ENCODE peak calls at places on chromosomes 7 and 10, in seven cellular contexts. I is cardiac muscle cell, S is HFF-Myc, Y is GM12878, Q is AG09309, U is brain microvascular endothelial cell, R is gastrocnemius medialis. K is an unnamed sample.

GRCh38 chr10:95559466-95559865 is 1.7 kb downstream of the SORBS1 start:
- DNase-seq in I (no peak), S (no peak), Y (no peak), Q (no peak), U (no peak), R (no peak), K (no peak)

GRCh38 chr7:28922618-28923331 is 35.4 kb downstream of the TRIL start:
- DNase-seq in I (peak), S (peak), Y (no peak), Q (no peak), U (peak), R (peak), K (peak)

GRCh38 chr7:38681882-38682281 is 50.7 kb upstream of the AMPH start:
- DNase-seq in I (no peak), S (no peak), Y (no peak), Q (no peak), U (no peak), R (no peak), K (peak)

GRCh38 chr7:158885624-158886023 is 29.3 kb downstream of the DYNC2I1 start:
- DNase-seq in I (no peak), S (no peak), Y (no peak), Q (no peak), U (no peak), R (no peak), K (no peak)

GRCh38 chr10:63738410-63738809 is 217.2 kb downstream of the REEP3 start:
- DNase-seq in I (no peak), S (no peak), Y (no peak), Q (no peak), U (peak), R (peak), K (no peak)

GRCh38 chr10:22133640-22134624 is 83.9 kb downstream of the EBLN1 start:
- DNase-seq in I (peak), S (no peak), Y (no peak), Q (no peak), U (no peak), R (no peak), K (no peak)

GRCh38 chr10:104349623-104350142 is 4.0 kb upstream of the CFAP58 start:
- DNase-seq in I (no peak), S (no peak), Y (peak), Q (no peak), U (no peak), R (no peak), K (no peak)

GRCh38 chr10:130380056-130380455 is 243.9 kb downstream of the GLRX3 start:
- DNase-seq in I (no peak), S (no peak), Y (no peak), Q (no peak), U (no peak), R (no peak), K (no peak)

GRCh38 chr10:123538401-123539320 is 127.5 kb upstream of the GPR26 start:
- DNase-seq in I (no peak), S (no peak), Y (no peak), Q (no peak), U (no peak), R (no peak), K (no peak)

GRCh38 chr7:131123991-131124629 is 203.6 kb upstream of the MKLN1 start:
- DNase-seq in I (no peak), S (no peak), Y (peak), Q (no peak), U (no peak), R (no peak), K (no peak)

GRCh38 chr10:32150532-32151101 is 94.4 kb upstream of the KIF5B start:
- DNase-seq in I (no peak), S (no peak), Y (no peak), Q (no peak), U (peak), R (no peak), K (no peak)

GRCh38 chr10:6275022-6275997 is 72.6 kb downstream of the PFKFB3 start:
- DNase-seq in I (no peak), S (peak), Y (peak), Q (peak), U (peak), R (peak), K (no peak)

GRCh38 chr10:60282771-60283353 is 106.8 kb downstream of the ANK3 start:
- DNase-seq in I (no peak), S (no peak), Y (no peak), Q (no peak), U (peak), R (no peak), K (peak)

GRCh38 chr7:28723336-28723735 is 234.8 kb downstream of the TRIL start:
- DNase-seq in I (no peak), S (no peak), Y (no peak), Q (no peak), U (no peak), R (no peak), K (no peak)

GRCh38 chr7:33646166-33646565 is 259.2 kb upstream of the BMPER start:
- DNase-seq in I (no peak), S (no peak), Y (no peak), Q (no peak), U (no peak), R (no peak), K (no peak)

GRCh38 chr10:43955978-43956377 is 307.3 kb upstream of the ZNF32 start:
- DNase-seq in I (no peak), S (no peak), Y (no peak), Q (no peak), U (no peak), R (no peak), K (no peak)

GRCh38 chr7:5838771-5839170 is 41.8 kb upstream of the OCM start:
- DNase-seq in I (no peak), S (no peak), Y (no peak), Q (no peak), U (no peak), R (no peak), K (no peak)

GRCh38 chr7:1175967-1176851 is 16.2 kb upstream of the ZFAND2A start:
- DNase-seq in I (peak), S (no peak), Y (peak), Q (no peak), U (peak), R (peak), K (no peak)

GRCh38 chr10:48659790-48660189 is 24.9 kb upstream of the WDFY4 start:
- DNase-seq in I (no peak), S (no peak), Y (no peak), Q (no peak), U (no peak), R (no peak), K (no peak)

GRCh38 chr7:11261470-11261869 is 287.8 kb downstream of the PHF14 start:
- DNase-seq in I (no peak), S (no peak), Y (no peak), Q (no peak), U (no peak), R (no peak), K (peak)

GRCh38 chr10:32367793-32368453 is 21.0 kb upstream of the EPC1 start:
- DNase-seq in I (peak), S (no peak), Y (no peak), Q (no peak), U (peak), R (peak), K (no peak)

GRCh38 chr10:101939273-101939635 is 95.7 kb upstream of the KCNIP2 start:
- DNase-seq in I (no peak), S (peak), Y (no peak), Q (peak), U (peak), R (no peak), K (peak)

GRCh38 chr10:26697163-26697921 is at the start of gene PDSS1:
- DNase-seq in I (peak), S (no peak), Y (peak), Q (no peak), U (peak), R (peak), K (peak)

GRCh38 chr10:79296431-79296830 is 50.8 kb upstream of the PPIF start:
- DNase-seq in I (no peak), S (no peak), Y (no peak), Q (no peak), U (no peak), R (no peak), K (no peak)

GRCh38 chr7:108716783-108717182 is 147.1 kb downstream of the DNAJB9 start:
- DNase-seq in I (no peak), S (no peak), Y (no peak), Q (peak), U (peak), R (no peak), K (no peak)

GRCh38 chr10:3895045-3895609 is 110.1 kb upstream of the KLF6 start:
- DNase-seq in I (no peak), S (no peak), Y (no peak), Q (no peak), U (peak), R (no peak), K (no peak)

GRCh38 chr7:30796105-30796869 is 25.1 kb downstream of the MINDY4 start:
- DNase-seq in I (no peak), S (peak), Y (no peak), Q (no peak), U (no peak), R (no peak), K (no peak)

GRCh38 chr7:47181609-47182264 is 400.2 kb downstream of the TNS3 start:
- DNase-seq in I (peak), S (no peak), Y (no peak), Q (no peak), U (no peak), R (peak), K (peak)

GRCh38 chr7:36763084-36763807 is 39.0 kb upstream of the AOAH start:
- DNase-seq in I (peak), S (no peak), Y (no peak), Q (no peak), U (no peak), R (no peak), K (no peak)

GRCh38 chr7:45601816-45602540 is 27.8 kb downstream of the ADCY1 start:
- DNase-seq in I (no peak), S (no peak), Y (no peak), Q (no peak), U (no peak), R (no peak), K (no peak)

GRCh38 chr10:96664563-96664962 is 55.8 kb downstream of the PIK3AP1 start:
- DNase-seq in I (no peak), S (no peak), Y (no peak), Q (no peak), U (no peak), R (no peak), K (no peak)

GRCh38 chr7:95725170-95725569 is 47.2 kb upstream of the DYNC1I1 start:
- DNase-seq in I (peak), S (no peak), Y (no peak), Q (no peak), U (no peak), R (no peak), K (no peak)

GRCh38 chr7:29607889-29608288 is 44.3 kb downstream of the PRR15 start:
- DNase-seq in I (peak), S (no peak), Y (no peak), Q (no peak), U (peak), R (no peak), K (no peak)

GRCh38 chr10:91684841-91685240 is 52.0 kb upstream of the PPP1R3C start:
- DNase-seq in I (no peak), S (no peak), Y (no peak), Q (no peak), U (no peak), R (no peak), K (no peak)

GRCh38 chr7:129401228-129401967 is 32.8 kb upstream of the STRIP2 start:
- DNase-seq in I (no peak), S (no peak), Y (no peak), Q (no peak), U (no peak), R (no peak), K (peak)

GRCh38 chr7:116455009-116455408 is 44.5 kb upstream of the CAV2 start:
- DNase-seq in I (no peak), S (no peak), Y (no peak), Q (peak), U (no peak), R (no peak), K (no peak)

GRCh38 chr10:74118794-74119193 is 31.8 kb downstream of the AP3M1 start:
- DNase-seq in I (no peak), S (no peak), Y (no peak), Q (no peak), U (no peak), R (peak), K (no peak)

GRCh38 chr7:47508389-47509380 is 73.2 kb downstream of the TNS3 start:
- DNase-seq in I (peak), S (no peak), Y (no peak), Q (no peak), U (no peak), R (no peak), K (no peak)

DNA sequence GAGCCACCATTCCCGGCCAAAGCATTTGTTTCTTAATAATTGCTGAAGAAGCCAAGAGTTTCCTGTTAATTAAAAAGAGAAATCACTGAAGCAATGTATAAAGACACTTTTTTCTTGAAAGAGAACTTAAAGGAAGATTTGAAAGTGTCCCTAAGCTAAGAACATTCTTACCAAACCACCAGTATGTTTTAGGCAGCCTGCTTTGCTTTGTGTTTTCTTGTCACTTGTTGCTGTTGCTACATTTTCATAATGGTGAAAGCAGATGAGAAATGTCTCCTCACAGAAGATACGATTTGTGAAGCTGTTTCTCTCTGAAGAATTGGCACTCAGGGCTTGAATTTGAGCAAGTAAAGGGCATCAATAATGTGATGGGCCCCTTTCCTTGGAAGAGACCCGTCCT is 30.9 kb downstream of the TCF7L2 start:
- DNase-seq in I (no peak), S (no peak), Y (no peak), Q (no peak), U (no peak), R (no peak), K (no peak)
- H3K4me3 ChIP-seq in I (no peak), S (no peak), Y (no peak), Q (no peak), U (no peak), R (no peak), K (no peak)

GRCh38 chr7:20783131-20783715 is 3.5 kb downstream of the SP8 start:
- DNase-seq in I (no peak), S (no peak), Y (no peak), Q (no peak), U (no peak), R (no peak), K (no peak)

GRCh38 chr7:20784311-20785210 is 2.1 kb downstream of the SP8 start:
- DNase-seq in I (peak), S (no peak), Y (no peak), Q (no peak), U (no peak), R (no peak), K (no peak)

GRCh38 chr7:20786049-20786412 is 655 bp downstream of the SP8 start:
- DNase-seq in I (no peak), S (no peak), Y (no peak), Q (no peak), U (no peak), R (no peak), K (no peak)

GRCh38 chr7:20785211-20786048 is 1.3 kb downstream of the SP8 start:
- DNase-seq in I (peak), S (no peak), Y (no peak), Q (no peak), U (no peak), R (no peak), K (no peak)

GRCh38 chr7:20783716-20784310 is 2.9 kb downstream of the SP8 start:
- DNase-seq in I (peak), S (no peak), Y (no peak), Q (no peak), U (no peak), R (no peak), K (no peak)
- TF ChIP-seq CTCF in I (no peak), S (no peak), Y (no peak), Q (peak), U (peak), R (no peak), K (no peak)

GRCh38 chr7:121395494-121395960 is 581 bp downstream of the FAM3C start:
- DNase-seq in I (no peak), S (no peak), Y (no peak), Q (no peak), U (peak), R (no peak), K (peak)

GRCh38 chr7:121393005-121393366 is 3.1 kb downstream of the FAM3C start:
- DNase-seq in I (no peak), S (no peak), Y (no peak), Q (no peak), U (no peak), R (no peak), K (no peak)

GRCh38 chr7:121395961-121396757 is at the start of gene FAM3C:
- DNase-seq in I (peak), S (peak), Y (peak), Q (peak), U (peak), R (peak), K (peak)

GRCh38 chr7:121392277-121393004 is 3.7 kb downstream of the FAM3C start:
- DNase-seq in I (no peak), S (no peak), Y (no peak), Q (no peak), U (no peak), R (no peak), K (no peak)

GRCh38 chr7:121394709-121395140 is 1.4 kb downstream of the FAM3C start:
- DNase-seq in I (no peak), S (no peak), Y (no peak), Q (no peak), U (no peak), R (no peak), K (no peak)
- H3K4me3 ChIP-seq in I (peak), S (peak), Y (peak), Q (no peak), U (peak), R (no peak), K (no peak)

GRCh38 chr10:18658992-18659783 is at the start of gene ARL5B:
- DNase-seq in I (peak), S (peak), Y (peak), Q (peak), U (peak), R (peak), K (peak)
- TF ChIP-seq CTCF in I (no peak), S (no peak), Y (no peak), Q (no peak), U (no peak), R (no peak), K (no peak)

DNA sequence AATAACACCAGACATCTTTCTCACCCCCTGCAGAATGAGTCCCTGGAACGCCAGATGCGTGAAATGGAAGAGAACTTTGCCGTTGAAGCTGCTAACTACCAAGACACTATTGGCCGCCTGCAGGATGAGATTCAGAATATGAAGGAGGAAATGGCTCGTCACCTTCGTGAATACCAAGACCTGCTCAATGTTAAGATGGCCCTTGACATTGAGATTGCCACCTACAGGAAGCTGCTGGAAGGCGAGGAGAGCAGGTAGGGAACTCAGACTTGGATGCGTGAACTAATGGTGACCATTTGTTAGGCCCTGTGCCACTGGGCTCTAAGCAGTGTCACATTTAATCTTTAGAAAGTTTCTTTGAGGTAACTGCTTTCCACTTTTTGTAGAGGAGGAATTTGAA is 7.1 kb downstream of the VIM start:
- DNase-seq in I (no peak), S (no peak), Y (no peak), Q (no peak), U (no peak), R (no peak), K (no peak)
- H3K4me3 ChIP-seq in I (no peak), S (peak), Y (no peak), Q (peak), U (peak), R (peak), K (no peak)

GRCh38 chr10:47025253-47025539 is 114.0 kb downstream of the PTPN20 start:
- DNase-seq in I (no peak), S (no peak), Y (no peak), Q (no peak), U (no peak), R (peak), K (no peak)

GRCh38 chr10:47023237-47024045 is 112.2 kb downstream of the PTPN20 start:
- DNase-seq in I (no peak), S (no peak), Y (no peak), Q (no peak), U (no peak), R (peak), K (no peak)

GRCh38 chr10:47024046-47024322 is 112.8 kb downstream of the PTPN20 start:
- DNase-seq in I (no peak), S (no peak), Y (no peak), Q (no peak), U (no peak), R (no peak), K (no peak)

GRCh38 chr10:47025540-47026300 is 114.5 kb downstream of the PTPN20 start:
- DNase-seq in I (no peak), S (no peak), Y (no peak), Q (peak), U (peak), R (peak), K (no peak)

GRCh38 chr10:47024399-47025252 is 113.4 kb downstream of the PTPN20 start:
- DNase-seq in I (peak), S (no peak), Y (peak), Q (no peak), U (peak), R (peak), K (peak)
- TF ChIP-seq CTCF in I (peak), S (peak), Y (peak), Q (peak), U (peak), R (peak), K (peak)

DNA sequence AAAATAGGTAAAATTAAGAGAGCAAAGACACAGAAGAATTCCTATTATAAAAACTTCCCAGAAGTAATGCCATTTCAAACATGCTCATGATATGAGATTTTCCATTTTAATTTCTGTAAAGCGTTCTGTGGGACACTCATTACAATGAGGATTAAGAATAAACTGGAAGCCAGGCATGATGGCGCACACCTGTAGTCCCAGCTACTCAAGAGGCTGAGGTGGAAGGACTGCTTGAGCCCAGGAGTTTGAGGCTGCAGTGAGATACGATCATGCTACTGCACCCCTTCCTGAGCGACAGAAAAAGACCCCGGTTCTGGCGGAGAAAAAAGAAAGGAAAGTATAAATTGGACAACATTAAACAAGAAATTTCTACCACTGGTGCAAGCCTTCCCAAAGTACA is 1.5 kb downstream of the DNA2 start:
- DNase-seq in I (no peak), S (no peak), Y (no peak), Q (no peak), U (no peak), R (no peak), K (no peak)
- H3K4me3 ChIP-seq in I (peak), S (peak), Y (peak), Q (peak), U (peak), R (no peak), K (peak)

GRCh38 chr10:115777646-115778045 is 495.4 kb downstream of the GFRA1 start:
- DNase-seq in I (no peak), S (no peak), Y (no peak), Q (no peak), U (no peak), R (no peak), K (no peak)
- TF ChIP-seq CTCF in I (no peak), S (no peak), Y (no peak), Q (no peak), U (no peak), R (no peak), K (no peak)

GRCh38 chr10:69318997-69319727 is 40.9 kb downstream of the HK1 start:
- DNase-seq in I (peak), S (no peak), Y (no peak), Q (no peak), U (peak), R (peak), K (no peak)
- H3K4me3 ChIP-seq in I (peak), S (peak), Y (peak), Q (peak), U (peak), R (peak), K (peak)